ENCODE peak calls at places on chromosomes 4 and X, in six cellular contexts. J, I, Z, N, X and K are unnamed samples.

GRCh38 chr4:184899261-184900134 is 73.7 kb upstream of the ACSL1 start:
- DNase-seq in J (no peak), I (no peak), Z (no peak), N (no peak), X (no peak), K (no peak)

GRCh38 chr4:147477439-147477838 is 3.5 kb upstream of the EDNRA start:
- DNase-seq in J (no peak), I (no peak), Z (no peak), N (no peak), X (no peak), K (no peak)

GRCh38 chrX:153537526-153538295 is 20.3 kb downstream of the ATP2B3 start:
- DNase-seq in J (no peak), I (no peak), Z (no peak), N (no peak), X (no peak), K (no peak)

GRCh38 chrX:129737921-129738320 is 858 bp upstream of the XPNPEP2 start:
- DNase-seq in J (no peak), I (no peak), Z (no peak), N (no peak), X (no peak), K (no peak)

GRCh38 chr4:19888587-19888986 is 363.1 kb upstream of the SLIT2 start:
- DNase-seq in J (no peak), I (no peak), Z (no peak), N (no peak), X (no peak), K (no peak)

GRCh38 chr4:39637572-39638357 is 900 bp downstream of the SMIM14 start:
- DNase-seq in J (peak), I (no peak), Z (peak), N (peak), X (peak), K (peak)

GRCh38 chrX:71950066-71950465 is 39.4 kb downstream of the NHSL2 start:
- DNase-seq in J (no peak), I (no peak), Z (no peak), N (no peak), X (no peak), K (no peak)

GRCh38 chr4:9971711-9972110 is 49.6 kb downstream of the SLC2A9 start:
- DNase-seq in J (no peak), I (no peak), Z (no peak), N (no peak), X (no peak), K (no peak)

GRCh38 chrX:74535633-74536141 is 78.7 kb downstream of the RLIM start:
- DNase-seq in J (peak), I (no peak), Z (peak), N (peak), X (peak), K (peak)

GRCh38 chr4:39335566-39335965 is 30.6 kb downstream of the RFC1 start:
- DNase-seq in J (no peak), I (no peak), Z (no peak), N (no peak), X (no peak), K (no peak)

GRCh38 chr4:88137112-88137511 is 21.3 kb downstream of the ABCG2 start:
- DNase-seq in J (no peak), I (no peak), Z (no peak), N (no peak), X (no peak), K (no peak)

GRCh38 chr4:33975996-33976395 is 2268.3 kb downstream of the ARAP2 start:
- DNase-seq in J (no peak), I (no peak), Z (no peak), N (no peak), X (no peak), K (no peak)

GRCh38 chr4:88033309-88033708 is 25.9 kb downstream of the PKD2 start:
- DNase-seq in J (peak), I (peak), Z (peak), N (no peak), X (peak), K (peak)

GRCh38 chr4:84920591-84920990 is 45.9 kb downstream of the WDFY3 start:
- DNase-seq in J (no peak), I (no peak), Z (no peak), N (no peak), X (no peak), K (peak)

GRCh38 chr4:159024266-159024665 is 78.6 kb upstream of the RAPGEF2 start:
- DNase-seq in J (no peak), I (no peak), Z (no peak), N (no peak), X (no peak), K (peak)

GRCh38 chr4:144709793-144710525 is 64.0 kb downstream of the HHIP start:
- DNase-seq in J (no peak), I (peak), Z (no peak), N (no peak), X (no peak), K (peak)

GRCh38 chr4:164718817-164719216 is 35.1 kb upstream of the SMIM31 start:
- DNase-seq in J (no peak), I (no peak), Z (no peak), N (no peak), X (no peak), K (no peak)

DNA sequence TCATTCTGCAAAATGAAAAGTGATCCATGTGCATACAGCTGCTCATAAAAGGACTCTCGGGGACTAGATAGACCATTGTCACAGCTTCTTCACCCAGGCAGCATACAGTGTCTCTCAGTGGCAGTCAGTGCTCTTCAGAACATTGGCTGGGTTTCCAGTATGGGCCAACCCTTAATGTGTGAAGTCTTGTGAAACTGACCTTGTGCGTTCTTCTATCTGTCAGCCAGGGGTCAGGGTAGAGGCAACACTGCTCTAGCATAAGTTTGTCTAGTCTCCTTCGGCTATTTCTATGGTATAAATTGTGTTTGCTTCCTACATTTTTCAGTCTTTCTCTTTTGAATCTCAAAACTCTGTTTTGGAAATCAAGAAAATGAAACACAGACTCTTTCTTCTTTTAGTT is 37.0 kb upstream of the SMIM31 start:
- DNase-seq in J (peak), I (no peak), Z (no peak), N (no peak), X (peak), K (no peak)
- TF ChIP-seq JUN in J (no peak), I (no peak), Z (no peak), N (no peak), X (no peak), K (no peak)

GRCh38 chr4:180190382-180190781 is 2052.8 kb upstream of the TENM3 start:
- DNase-seq in J (no peak), I (no peak), Z (no peak), N (no peak), X (no peak), K (no peak)

DNA sequence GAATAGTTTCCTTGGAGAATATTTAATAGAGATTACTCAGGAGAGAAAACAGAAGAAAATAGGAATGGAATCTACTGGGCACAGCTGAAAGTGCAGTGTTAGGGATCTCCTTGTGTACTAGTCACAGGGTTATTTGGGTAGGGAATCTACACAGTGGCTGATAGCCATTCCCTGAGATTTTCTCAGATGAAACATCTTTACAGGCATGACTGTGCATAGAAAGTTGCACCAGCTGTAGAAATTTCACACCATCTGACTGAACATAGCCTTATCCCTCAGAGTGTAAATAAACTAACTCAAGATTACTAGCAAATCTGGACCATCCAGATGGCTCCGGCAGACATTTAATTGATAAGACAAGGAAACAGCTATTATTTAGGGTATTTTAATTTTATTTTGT is 2053.6 kb upstream of the TENM3 start:
- DNase-seq in J (no peak), I (no peak), Z (no peak), N (no peak), X (no peak), K (no peak)
- TF ChIP-seq JUN in J (no peak), I (no peak), Z (no peak), N (no peak), X (no peak), K (no peak)

GRCh38 chr4:17315459-17315858 is 196.4 kb downstream of the QDPR start:
- DNase-seq in J (no peak), I (no peak), Z (no peak), N (no peak), X (no peak), K (no peak)

GRCh38 chr4:17320046-17320445 is 191.8 kb downstream of the QDPR start:
- DNase-seq in J (no peak), I (no peak), Z (no peak), N (no peak), X (no peak), K (no peak)

GRCh38 chr4:17313194-17313593 is 198.7 kb downstream of the QDPR start:
- DNase-seq in J (no peak), I (no peak), Z (no peak), N (no peak), X (no peak), K (peak)

GRCh38 chr4:17317526-17317925 is 194.4 kb downstream of the QDPR start:
- DNase-seq in J (no peak), I (no peak), Z (no peak), N (no peak), X (no peak), K (no peak)

DNA sequence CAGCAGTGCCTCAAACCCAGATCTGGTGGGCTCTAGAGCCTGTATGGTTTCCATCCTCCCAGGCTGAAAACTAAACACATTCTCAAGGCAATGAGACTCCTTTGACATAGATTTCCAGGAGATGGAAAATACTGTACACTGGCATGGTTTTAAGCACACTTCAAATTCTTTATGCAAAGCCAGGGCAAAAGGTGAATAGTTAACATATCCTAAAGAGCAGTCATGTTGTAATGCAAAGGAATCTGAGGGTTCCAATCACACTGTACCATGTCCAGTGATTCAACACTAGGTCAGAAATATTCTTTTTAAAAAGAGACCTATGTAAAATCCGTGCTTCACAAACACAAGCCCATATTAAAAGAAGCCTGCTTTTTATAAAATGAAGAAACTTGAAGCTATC is 195.3 kb downstream of the QDPR start:
- DNase-seq in J (no peak), I (no peak), Z (no peak), N (no peak), X (no peak), K (no peak)
- TF ChIP-seq JUN in J (no peak), I (no peak), Z (no peak), N (no peak), X (no peak), K (no peak)

GRCh38 chr4:75908555-75908954 is 6.3 kb upstream of the PPEF2 start:
- DNase-seq in J (no peak), I (no peak), Z (no peak), N (no peak), X (no peak), K (no peak)

GRCh38 chr4:75912968-75913367 is 10.7 kb upstream of the PPEF2 start:
- DNase-seq in J (no peak), I (no peak), Z (no peak), N (no peak), X (no peak), K (no peak)

GRCh38 chr4:75904086-75904485 is 1.8 kb upstream of the PPEF2 start:
- DNase-seq in J (no peak), I (no peak), Z (no peak), N (no peak), X (no peak), K (no peak)

GRCh38 chr4:75909331-75909844 is 7.1 kb upstream of the PPEF2 start:
- DNase-seq in J (no peak), I (no peak), Z (no peak), N (no peak), X (no peak), K (no peak)

GRCh38 chr4:75907956-75908355 is 5.7 kb upstream of the PPEF2 start:
- DNase-seq in J (no peak), I (no peak), Z (no peak), N (no peak), X (no peak), K (no peak)
- TF ChIP-seq JUN in J (no peak), I (no peak), Z (no peak), N (no peak), X (no peak), K (no peak)

GRCh38 chr4:72564184-72564583 is 4.8 kb downstream of the ADAMTS3 start:
- DNase-seq in J (no peak), I (no peak), Z (no peak), N (no peak), X (no peak), K (no peak)
- TF ChIP-seq JUN in J (no peak), I (no peak), Z (no peak), N (no peak), X (no peak), K (no peak)

DNA sequence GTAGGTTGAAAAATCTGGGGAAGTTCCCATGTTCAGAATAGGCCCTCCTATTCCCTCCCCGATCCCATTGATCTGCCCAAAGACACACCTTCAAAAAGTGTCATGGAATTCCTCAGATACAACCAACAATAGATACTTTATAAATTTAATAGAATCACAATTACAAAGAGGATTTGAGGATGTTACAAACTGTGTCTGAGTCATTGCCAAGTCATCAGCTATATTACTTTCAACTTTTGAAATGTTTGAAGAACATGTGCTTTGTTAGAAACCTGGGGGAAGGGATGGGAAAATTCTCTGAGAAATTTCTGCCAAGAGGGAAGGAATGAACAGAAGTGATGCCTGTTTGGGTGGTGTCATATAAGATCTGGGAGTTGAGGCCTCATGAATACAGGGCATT is 46.7 kb downstream of the KCNIP4 start:
- DNase-seq in J (no peak), I (no peak), Z (no peak), N (no peak), X (no peak), K (no peak)
- TF ChIP-seq JUN in J (no peak), I (no peak), Z (no peak), N (no peak), X (no peak), K (no peak)

DNA sequence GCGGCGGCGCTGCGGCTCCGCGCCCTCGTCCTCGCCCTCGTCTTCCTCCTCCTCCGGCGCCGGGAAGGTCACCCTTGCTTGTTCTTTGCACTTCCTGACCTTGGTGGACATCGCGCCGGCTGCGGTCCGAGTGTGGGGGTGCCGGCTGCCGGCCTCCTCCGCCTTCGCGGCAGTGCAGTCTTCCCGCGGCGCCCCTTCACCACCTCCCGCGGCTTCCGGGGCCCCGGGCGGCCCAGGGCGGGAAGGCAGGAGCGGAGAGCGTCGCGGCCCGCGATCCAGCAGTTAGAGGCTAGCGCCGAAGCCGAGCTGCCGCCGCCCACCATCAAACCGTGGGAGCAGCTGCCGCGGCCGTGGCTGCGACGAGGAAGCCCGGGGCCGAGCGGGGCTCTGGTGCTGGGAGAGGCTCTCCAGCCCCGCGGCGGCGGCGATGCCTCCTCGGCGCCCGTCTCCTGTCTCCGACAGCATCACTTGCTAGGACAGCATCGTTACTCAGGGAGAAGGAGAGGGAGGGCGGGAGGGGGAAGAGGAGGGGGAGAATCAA is at the start of gene TRPC3:
- DNase-seq in J (peak), I (no peak), Z (peak), N (peak), X (no peak), K (peak)
- TF ChIP-seq JUN in J (no peak), I (no peak), Z (no peak), N (no peak), X (no peak), K (no peak)

GRCh38 chr4:28772066-28772465 is 1911.4 kb downstream of the STIM2 start:
- DNase-seq in J (no peak), I (no peak), Z (no peak), N (no peak), X (no peak), K (no peak)
- TF ChIP-seq JUN in J (no peak), I (no peak), Z (no peak), N (no peak), X (no peak), K (no peak)

GRCh38 chr4:137664416-137664815 is 132.1 kb upstream of the PCDH18 start:
- DNase-seq in J (no peak), I (no peak), Z (no peak), N (no peak), X (no peak), K (no peak)
- TF ChIP-seq JUN in J (no peak), I (no peak), Z (no peak), N (no peak), X (no peak), K (no peak)